ENCODE peak calls at places on chromosomes 2 and 18, in ten cellular contexts. M, Q, Y, O, W, T, E, P, K and C are unnamed samples.

GRCh38 chr2:39469807-39470206 is 32.7 kb upstream of the MAP4K3 start:
- DNase-seq in M (no peak), Q (no peak), Y (no peak), O (no peak), W (no peak), T (no peak), E (peak; percentile 60), P (peak; percentile 58), K (peak; percentile 66), C (peak; percentile 35)

GRCh38 chr18:59308201-59309014 is 10.0 kb downstream of the CPLX4 start:
- DNase-seq in M (peak; percentile 83), Q (no peak), Y (peak; percentile 92), O (peak; percentile 89), W (peak; percentile 55), T (peak; percentile 40), E (peak; percentile 73), P (peak; percentile 76), K (peak; percentile 28), C (peak; percentile 36)

GRCh38 chr18:32911660-32912284 is 138.9 kb upstream of the KLHL14 start:
- DNase-seq in M (no peak), Q (no peak), Y (no peak), O (no peak), W (no peak), T (no peak), E (no peak), P (no peak), K (no peak), C (peak; percentile 49)

GRCh38 chr2:26345284-26345553 is 724 bp upstream of the SELENOI start:
- DNase-seq in M (no peak), Q (no peak), Y (no peak), O (no peak), W (no peak), T (no peak), E (no peak), P (no peak), K (no peak), C (no peak)

GRCh38 chr18:54351186-54351585 is 6.5 kb downstream of the STARD6 start:
- DNase-seq in M (no peak), Q (no peak), Y (no peak), O (no peak), W (no peak), T (no peak), E (no peak), P (no peak), K (no peak), C (no peak)

GRCh38 chr18:52131845-52132244 is 208.2 kb upstream of the DCC start:
- DNase-seq in M (no peak), Q (no peak), Y (no peak), O (no peak), W (no peak), T (no peak), E (no peak), P (no peak), K (no peak), C (no peak)

GRCh38 chr2:48213646-48214045 is 307.3 kb upstream of the FBXO11 start:
- DNase-seq in M (no peak), Q (no peak), Y (no peak), O (peak; percentile 70), W (no peak), T (no peak), E (no peak), P (no peak), K (no peak), C (no peak)

GRCh38 chr2:206642075-206643025 is at the start of gene FAM237A:
- DNase-seq in M (no peak), Q (no peak), Y (peak; percentile 59), O (no peak), W (no peak), T (no peak), E (peak; percentile 57), P (peak; percentile 73), K (peak; percentile 50), C (peak; percentile 37)

GRCh38 chr2:24117902-24118301 is 5.2 kb downstream of the PFN4 start:
- DNase-seq in M (no peak), Q (no peak), Y (no peak), O (peak; percentile 23), W (no peak), T (no peak), E (no peak), P (no peak), K (no peak), C (no peak)

GRCh38 chr2:8630676-8631464 is 51.0 kb upstream of the ID2 start:
- DNase-seq in M (peak; percentile 40), Q (no peak), Y (no peak), O (peak; percentile 66), W (no peak), T (no peak), E (no peak), P (no peak), K (no peak), C (no peak)

GRCh38 chr2:179910735-179911113 is 49.3 kb upstream of the ZNF385B start:
- DNase-seq in M (no peak), Q (no peak), Y (no peak), O (no peak), W (no peak), T (no peak), E (no peak), P (no peak), K (no peak), C (no peak)

GRCh38 chr2:105644174-105644980 is 100.3 kb upstream of the NCK2 start:
- DNase-seq in M (no peak), Q (peak; percentile 43), Y (no peak), O (no peak), W (no peak), T (no peak), E (no peak), P (peak; percentile 33), K (no peak), C (no peak)

GRCh38 chr2:102185347-102185746 is 1.5 kb upstream of the IL1RL2 start:
- DNase-seq in M (no peak), Q (no peak), Y (no peak), O (no peak), W (no peak), T (no peak), E (no peak), P (peak; percentile 81), K (peak; percentile 24), C (peak; percentile 6)

GRCh38 chr2:232487385-232488096 is at the start of gene ECEL1:
- DNase-seq in M (peak; percentile 37), Q (no peak), Y (peak; percentile 70), O (peak; percentile 39), W (no peak), T (no peak), E (peak; percentile 40), P (no peak), K (no peak), C (no peak)

GRCh38 chr2:17558053-17558452 is 17.6 kb downstream of the VSNL1 start:
- DNase-seq in M (no peak), Q (no peak), Y (no peak), O (no peak), W (no peak), T (no peak), E (no peak), P (no peak), K (no peak), C (no peak)

GRCh38 chr18:78970774-78971333 is 8.8 kb upstream of the SALL3 start:
- DNase-seq in M (no peak), Q (no peak), Y (peak; percentile 59), O (no peak), W (no peak), T (no peak), E (no peak), P (no peak), K (no peak), C (no peak)
- H3K27me3 ChIP-seq in M (peaks cover 49% of the 10 kb centered on the region), Q (peaks cover 10% of the 10 kb centered on the region), Y (peaks cover 44% of the 10 kb centered on the region), O (no peaks in the 10 kb centered on the region), W (peaks cover 7% of the 10 kb centered on the region), T (peaks cover 23% of the 10 kb centered on the region), E (no peaks in the 10 kb centered on the region), P (peaks cover 84% of the 10 kb centered on the region), K (peaks cover 35% of the 10 kb centered on the region), C (peaks cover 42% of the 10 kb centered on the region)

GRCh38 chr2:192197387-192197786 is 2.7 kb upstream of the TMEFF2 start:
- DNase-seq in M (no peak), Q (no peak), Y (no peak), O (no peak), W (no peak), T (no peak), E (no peak), P (peak; percentile 26), K (peak; percentile 11), C (no peak)
- TF ChIP-seq CTCF in M (no peak), Q (no peak), Y (no peak), O (no peak), W (no peak), T (no peak), E (no peak), P (peak; percentile 16), K (peak; percentile 53), C (peak; percentile 44)

GRCh38 chr2:10909050-10909995 is 2.4 kb upstream of the KCNF1 start:
- DNase-seq in M (peak; percentile 54), Q (no peak), Y (no peak), O (peak; percentile 87), W (no peak), T (no peak), E (peak; percentile 61), P (no peak), K (no peak), C (no peak)
- H3K27me3 ChIP-seq in M (peaks cover 16% of the 10 kb centered on the region), Q (peaks cover 27% of the 10 kb centered on the region), Y (peaks cover 37% of the 10 kb centered on the region), O (no peaks in the 10 kb centered on the region), W (peaks cover 4% of the 10 kb centered on the region), T (no peaks in the 10 kb centered on the region), E (no peaks in the 10 kb centered on the region), P (peaks cover 31% of the 10 kb centered on the region), K (peaks cover 5% of the 10 kb centered on the region), C (peaks cover 47% of the 10 kb centered on the region)

GRCh38 chr18:21131698-21132230 is 20.2 kb upstream of the ROCK1 start:
- DNase-seq in M (no peak), Q (no peak), Y (no peak), O (no peak), W (no peak), T (no peak), E (no peak), P (no peak), K (no peak), C (no peak)

GRCh38 chr18:21132398-21132918 is 20.8 kb upstream of the ROCK1 start:
- DNase-seq in M (no peak), Q (no peak), Y (peak; percentile 75), O (no peak), W (no peak), T (no peak), E (no peak), P (no peak), K (no peak), C (no peak)

GRCh38 chr18:21129586-21130216 is 18.1 kb upstream of the ROCK1 start:
- DNase-seq in M (no peak), Q (peak; percentile 77), Y (no peak), O (no peak), W (no peak), T (no peak), E (no peak), P (no peak), K (peak; percentile 49), C (no peak)

GRCh38 chr18:21134895-21135294 is 23.3 kb upstream of the ROCK1 start:
- DNase-seq in M (no peak), Q (no peak), Y (no peak), O (no peak), W (no peak), T (peak; percentile 27), E (no peak), P (peak; percentile 50), K (no peak), C (no peak)
- TF ChIP-seq CTCF in M (no peak), Q (no peak), Y (no peak), O (no peak), W (no peak), T (peak; percentile 75), E (no peak), P (peak; percentile 19), K (peak; percentile 30), C (peak; percentile 59)

GRCh38 chr2:96090527-96090926 is 25.8 kb downstream of the ADRA2B start:
- DNase-seq in M (no peak), Q (no peak), Y (no peak), O (no peak), W (no peak), T (no peak), E (no peak), P (peak; percentile 12), K (no peak), C (no peak)
- H3K27me3 ChIP-seq in M (no peaks in the 10 kb centered on the region), Q (peaks cover 11% of the 10 kb centered on the region), Y (no peaks in the 10 kb centered on the region), O (no peaks in the 10 kb centered on the region), W (no peaks in the 10 kb centered on the region), T (no peaks in the 10 kb centered on the region), E (no peaks in the 10 kb centered on the region), P (no peaks in the 10 kb centered on the region), K (no peaks in the 10 kb centered on the region), C (peaks cover 26% of the 10 kb centered on the region)